ENCODE peak calls at places on chromosomes 11 and 22, in eight cellular contexts. Q is tibial artery, R is right lobe of liver, E is thoracic aorta, X is sigmoid colon, D is left ventricle myocardium inferior, I is body of pancreas, H is A673. T is an unnamed sample.

GRCh38 chr11:203945-204586 is 3.1 kb downstream of the BET1L start:
- DNase-seq in H (no peak), I (no peak), R (no peak), X (peak; percentile 58), Q (no peak), D (no peak), E (no peak), T (no peak)

GRCh38 chr22:32561756-32562155 is 87.1 kb downstream of the FBXO7 start:
- DNase-seq in D (no peak), E (no peak), X (no peak), R (no peak), I (no peak), H (no peak), Q (no peak), T (no peak)

GRCh38 chr11:125583496-125583895 is 9.2 kb upstream of the STT3A start:
- DNase-seq in H (no peak), I (no peak), Q (no peak), X (no peak), R (no peak), D (no peak), E (no peak), T (no peak)

GRCh38 chr22:47357086-47357485 is 594.6 kb downstream of the TBC1D22A start:
- DNase-seq in Q (no peak), D (no peak), X (no peak), I (no peak), H (no peak), R (no peak), E (no peak), T (no peak)

GRCh38 chr11:126403039-126403438 is 47.6 kb downstream of the ST3GAL4 start:
- DNase-seq in X (no peak), Q (no peak), D (no peak), R (no peak), E (no peak), H (no peak), I (no peak), T (no peak)

GRCh38 chr11:64359712-64360402 is 895 bp downstream of the RPS6KA4 start:
- DNase-seq in E (no peak), Q (no peak), R (no peak), I (peak; percentile 23), X (no peak), D (no peak), H (no peak), T (no peak)

GRCh38 chr11:19380375-19380774 is 139.6 kb upstream of the E2F8 start:
- DNase-seq in Q (no peak), H (peak; percentile 3), X (no peak), E (no peak), R (no peak), D (no peak), I (no peak), T (no peak)

GRCh38 chr11:20360650-20361049 is 2.9 kb upstream of the HTATIP2 start:
- DNase-seq in Q (no peak), H (no peak), D (no peak), R (peak; percentile 60), X (no peak), I (no peak), E (no peak), T (no peak)

GRCh38 chr11:70825893-70826540 is 426.4 kb downstream of the SHANK2 start:
- DNase-seq in I (peak; percentile 58), H (no peak), E (no peak), R (no peak), Q (no peak), X (no peak), D (no peak), T (no peak)

GRCh38 chr11:45606514-45607024 is 58.9 kb downstream of the CHST1 start:
- DNase-seq in I (no peak), D (no peak), R (no peak), X (no peak), H (peak; percentile 52), Q (no peak), E (no peak), T (no peak)

GRCh38 chr22:27533105-27533504 is 268.5 kb downstream of the MN1 start:
- DNase-seq in D (no peak), R (no peak), I (no peak), H (no peak), E (no peak), Q (no peak), X (no peak), T (no peak)

GRCh38 chr22:44441401-44442185 is 56.4 kb downstream of the RTL6 start:
- DNase-seq in X (peak; percentile 42), R (peak; percentile 33), Q (peak; percentile 48), I (no peak), H (no peak), E (no peak), D (no peak), T (no peak)

DNA sequence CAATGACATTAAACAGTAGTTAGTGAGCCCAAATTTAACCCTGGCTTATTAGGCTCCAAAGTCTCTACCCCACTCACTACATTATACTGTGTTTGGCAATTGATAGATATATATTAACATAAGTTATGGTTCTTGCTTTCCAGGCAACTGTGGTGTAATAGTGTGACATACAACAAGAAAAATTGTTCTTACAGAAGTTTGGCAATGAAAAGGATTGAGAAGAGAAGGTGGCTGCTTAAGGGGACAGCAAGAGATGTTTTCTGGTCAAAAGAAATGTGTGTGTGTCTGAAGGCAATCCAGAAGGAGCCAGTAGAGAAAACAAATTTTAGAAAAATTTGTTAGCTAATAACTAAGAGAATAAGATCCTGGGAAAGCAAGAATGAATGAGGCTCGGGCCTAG is 132.4 kb downstream of the SWAP70 start:
- DNase-seq in R (no peak), I (no peak), X (no peak), Q (no peak), E (no peak), H (no peak), D (no peak), T (no peak)
- H3K27ac ChIP-seq in R (no peak overlapping the region), I (no peak overlapping the region), X (no peak overlapping the region), Q (peak overlapping the region; percentile 63), E (peak overlapping the region; percentile 78), H (no peak overlapping the region), D (no peak overlapping the region), T (no peak overlapping the region)

DNA sequence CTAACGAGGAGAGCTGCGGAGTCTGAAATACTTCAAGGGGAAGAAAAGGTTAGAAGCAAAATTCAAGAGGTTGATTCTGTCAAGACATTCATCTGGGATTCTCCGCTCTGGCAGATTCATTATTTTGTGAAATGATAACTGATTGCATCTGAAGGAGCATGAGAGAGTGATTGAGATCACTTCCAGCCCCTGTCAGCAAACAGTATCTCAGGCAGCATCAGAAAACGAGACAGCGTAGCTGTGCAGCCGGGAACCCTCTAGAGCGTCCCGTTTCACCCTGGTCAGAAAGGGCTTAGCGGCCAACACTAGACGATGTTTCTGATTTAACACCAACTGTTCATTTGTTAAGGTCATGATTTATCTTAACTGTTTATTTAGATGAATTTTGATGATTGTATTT is 279.4 kb upstream of the B3GAT1 start:
- DNase-seq in D (no peak), I (no peak), H (no peak), X (no peak), E (no peak), Q (no peak), R (no peak), T (no peak)
- H3K4me3 ChIP-seq in D (no peak overlapping the region), I (no peak overlapping the region), H (no peak overlapping the region), X (peak overlapping the region; percentile 8), E (no peak overlapping the region), Q (no peak overlapping the region), R (no peak overlapping the region), T (no peak overlapping the region)

GRCh38 chr11:90947930-90948329 is 725.1 kb upstream of the CHORDC1 start:
- DNase-seq in Q (no peak), I (no peak), R (no peak), D (no peak), H (peak; percentile 56), E (no peak), X (no peak), T (no peak)
- TF ChIP-seq CTCF in Q (no peak), I (no peak), R (no peak), D (peak; percentile 36), H (peak; percentile 55), E (no peak), X (no peak), T (no peak)

GRCh38 chr22:23259916-23260644 is 79.8 kb downstream of the BCR start:
- DNase-seq in H (no peak), R (no peak), E (no peak), X (no peak), D (no peak), I (no peak), Q (no peak), T (no peak)

GRCh38 chr22:23256138-23256932 is 76.0 kb downstream of the BCR start:
- DNase-seq in R (no peak), D (no peak), X (no peak), E (no peak), I (no peak), Q (no peak), H (no peak), T (no peak)

GRCh38 chr22:23256986-23257888 is 76.9 kb downstream of the BCR start:
- DNase-seq in H (no peak), I (peak; percentile 19), X (peak; percentile 80), E (peak; percentile 65), D (peak; percentile 70), Q (peak; percentile 93), R (peak; percentile 84), T (no peak)

GRCh38 chr22:23258826-23259170 is 78.5 kb downstream of the BCR start:
- DNase-seq in H (no peak), D (no peak), I (no peak), X (no peak), Q (no peak), E (no peak), R (no peak), T (no peak)

GRCh38 chr22:23257889-23258825 is 77.8 kb downstream of the BCR start:
- DNase-seq in X (no peak), E (no peak), I (no peak), Q (no peak), R (no peak), H (no peak), D (no peak), T (no peak)
- H3K27ac ChIP-seq in X (peak overlapping the region; percentile 81), E (peak overlapping the region; percentile 90), I (no peak overlapping the region), Q (peak overlapping the region; percentile 88), R (peak overlapping the region; percentile 96), H (no peak overlapping the region), D (peak overlapping the region; percentile 81), T (no peak overlapping the region)

DNA sequence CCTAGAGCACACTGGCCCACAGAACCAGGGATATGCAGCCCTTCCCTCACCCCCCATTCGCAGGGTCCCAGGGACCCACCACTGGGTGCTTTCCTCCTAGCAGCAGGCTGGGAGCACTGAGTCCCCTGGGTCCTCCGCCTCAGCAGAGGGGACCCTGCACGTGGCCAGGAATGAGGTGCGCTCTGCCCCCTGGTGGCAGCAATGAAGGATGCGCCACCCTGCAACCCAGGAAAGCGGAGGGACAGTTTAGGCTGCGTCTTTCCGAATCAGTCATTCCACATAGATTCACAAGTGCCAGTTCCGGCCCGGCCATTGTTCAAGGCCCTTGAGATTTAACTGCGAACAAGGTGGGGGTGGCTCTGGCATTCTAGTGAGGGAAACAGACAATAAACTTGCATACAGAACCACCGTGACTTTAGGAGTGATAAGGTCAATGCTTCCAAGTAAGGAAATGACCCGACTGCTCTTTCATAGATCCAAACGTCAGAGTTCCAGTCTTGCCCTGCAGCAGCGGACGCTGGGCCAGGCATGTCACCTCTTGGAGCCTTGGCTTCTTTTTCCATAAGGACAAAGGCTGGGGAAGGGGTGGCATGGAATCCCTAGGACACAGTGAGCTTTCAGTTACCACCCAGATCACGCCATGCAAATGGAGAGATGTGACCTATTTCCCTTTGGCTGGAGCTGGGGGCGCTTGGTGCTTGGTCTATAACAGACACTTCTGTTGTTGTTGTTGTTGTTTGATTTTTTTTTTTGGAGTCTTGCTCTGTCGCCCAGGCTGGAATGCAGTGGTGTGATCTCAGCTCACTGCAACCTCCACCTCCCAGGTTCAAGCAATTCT is 7.7 kb downstream of the RIN1 start:
- DNase-seq in D (peak; percentile 79), R (peak; percentile 79), I (peak; percentile 77), E (no peak), H (peak; percentile 95), Q (peak; percentile 84), X (peak; percentile 88), T (no peak)
- H3K4me3 ChIP-seq in D (peak overlapping the region; percentile 16), R (no peak overlapping the region), I (no peak overlapping the region), E (peak overlapping the region; percentile 40), H (no peak overlapping the region), Q (no peak overlapping the region), X (no peak overlapping the region), T (no peak overlapping the region)

GRCh38 chr11:119727523-119728081 is 1.4 kb downstream of the NECTIN1 start:
- DNase-seq in I (peak; percentile 69), X (no peak), D (peak; percentile 26), Q (no peak), H (peak; percentile 29), E (no peak), R (peak; percentile 60), T (no peak)
- TF ChIP-seq CTCF in I (peak; percentile 35), X (no peak), D (peak; percentile 47), Q (no peak), H (peak; percentile 39), E (no peak), R (no peak), T (peak; percentile 32)

T was measured in AG04450.